ENCODE peak calls at places on chromosome 22, in nine cellular contexts. X is GM13976; D is NCI-H1092 treated with DMSO at 0.1 percent for 48 hours; R is heart right ventricle; T is neuronal stem cell; N is stimulated activated CD4-positive, alpha-beta T cell treated with anti-CD3 and anti-CD28 coated beads, Interleukin-4, amount 100 ng/mL, for 1 hour; L is AG04449; K is stimulated activated CD8-positive, alpha-beta memory T cell treated with anti-CD3 and anti-CD28 coated beads, Interleukin-4, amount 100 ng/mL, for 4 hours; A is Calu3. W is an unnamed sample.

GRCh38 chr22:33887173-33887572 is 33.1 kb downstream of the LARGE1 start:
- DNase-seq in X (no peak), D (no peak), R (no peak), T (no peak), N (no peak), L (no peak), K (no peak), A (no peak), W (no peak)

GRCh38 chr22:44839061-44839460 is 86.7 kb downstream of the ARHGAP8 start:
- DNase-seq in X (no peak), D (no peak), R (no peak), T (no peak), N (no peak), L (no peak), K (no peak), A (no peak), W (no peak)

GRCh38 chr22:43167001-43167589 is 15.7 kb downstream of the TSPO start:
- DNase-seq in X (no peak), D (no peak), R (no peak), T (no peak), N (no peak), L (no peak), K (no peak), A (no peak), W (no peak)

GRCh38 chr22:42548597-42549328 is 5.0 kb upstream of the SERHL2 start:
- DNase-seq in X (no peak), D (no peak), R (no peak), T (no peak), N (no peak), L (no peak), K (no peak), A (no peak), W (no peak)

GRCh38 chr22:21736084-21736642 is 569 bp upstream of the YPEL1 start:
- DNase-seq in X (no peak), D (no peak), R (no peak), T (no peak), N (no peak), L (no peak), K (no peak), A (no peak), W (no peak)

GRCh38 chr22:31618057-31618456 is 44.0 kb downstream of the PISD start:
- DNase-seq in X (no peak), D (peak; percentile 80), R (no peak), T (no peak), N (no peak), L (no peak), K (no peak), A (no peak), W (no peak)

GRCh38 chr22:32791056-32791455 is 10.4 kb upstream of the TIMP3 start:
- DNase-seq in X (no peak), D (no peak), R (no peak), T (no peak), N (no peak), L (no peak), K (no peak), A (no peak), W (no peak)

GRCh38 chr22:32082331-32082730 is 39.3 kb downstream of the SLC5A1 start:
- DNase-seq in X (no peak), D (no peak), R (no peak), T (no peak), N (no peak), L (no peak), K (no peak), A (no peak), W (no peak)

GRCh38 chr22:38201718-38202436 is at the start of gene MAFF:
- DNase-seq in X (peak; percentile 98), D (peak; percentile 82), R (peak; percentile 95), T (peak; percentile 95), N (peak; percentile 85), L (peak; percentile 73), K (peak; percentile 89), A (peak; percentile 97), W (peak; percentile 94)

GRCh38 chr22:24230911-24231656 is 13.8 kb downstream of the GGT5 start:
- DNase-seq in X (peak; percentile 84), D (peak; percentile 14), R (peak; percentile 62), T (no peak), N (peak; percentile 69), L (no peak), K (peak; percentile 13), A (peak; percentile 67), W (no peak)

GRCh38 chr22:48373626-48374173 is 1454.0 kb downstream of the BRD1 start:
- DNase-seq in X (no peak), D (no peak), R (no peak), T (no peak), N (no peak), L (no peak), K (no peak), A (no peak), W (no peak)

GRCh38 chr22:37212174-37212906 is at the start of gene SSTR3:
- DNase-seq in X (no peak), D (peak; percentile 16), R (no peak), T (peak; percentile 32), N (no peak), L (no peak), K (no peak), A (no peak), W (no peak)

GRCh38 chr22:36208162-36208765 is 6.7 kb upstream of the APOL4 start:
- DNase-seq in X (no peak), D (no peak), R (no peak), T (no peak), N (no peak), L (no peak), K (no peak), A (no peak), W (no peak)

GRCh38 chr22:25102722-25103121 is 96.9 kb upstream of the CRYBB3 start:
- DNase-seq in X (no peak), D (no peak), R (no peak), T (no peak), N (no peak), L (no peak), K (no peak), A (no peak), W (no peak)

GRCh38 chr22:32206774-32207758 is 2.2 kb upstream of the RFPL2 start:
- DNase-seq in X (peak; percentile 60), D (peak; percentile 2), R (no peak), T (no peak), N (peak; percentile 35), L (no peak), K (no peak), A (peak; percentile 68), W (no peak)

GRCh38 chr22:50049299-50050195 is 8.6 kb downstream of the TTLL8 start:
- DNase-seq in X (no peak), D (no peak), R (no peak), T (no peak), N (no peak), L (no peak), K (no peak), A (no peak), W (no peak)

GRCh38 chr22:19998991-19999820 is 17.4 kb downstream of the ARVCF start:
- DNase-seq in X (no peak), D (no peak), R (peak; percentile 36), T (no peak), N (no peak), L (no peak), K (no peak), A (no peak), W (no peak)

GRCh38 chr22:44146088-44146861 is 34.5 kb upstream of the PARVG start:
- DNase-seq in X (no peak), D (no peak), R (no peak), T (no peak), N (no peak), L (no peak), K (no peak), A (no peak), W (no peak)

GRCh38 chr22:27827586-27828213 is 26.1 kb upstream of the MN1 start:
- DNase-seq in X (no peak), D (no peak), R (no peak), T (no peak), N (no peak), L (no peak), K (no peak), A (no peak), W (no peak)

GRCh38 chr22:31876156-31877035 is 67.9 kb upstream of the YWHAH start:
- DNase-seq in X (no peak), D (no peak), R (no peak), T (no peak), N (no peak), L (peak; percentile 36), K (no peak), A (no peak), W (no peak)

GRCh38 chr22:23688571-23688970 is 2.2 kb upstream of the RGL4 start:
- DNase-seq in X (no peak), D (no peak), R (no peak), T (no peak), N (no peak), L (no peak), K (no peak), A (no peak), W (no peak)

GRCh38 chr22:32528316-32528715 is 53.7 kb downstream of the FBXO7 start:
- DNase-seq in X (no peak), D (no peak), R (no peak), T (no peak), N (no peak), L (no peak), K (no peak), A (no peak), W (no peak)

GRCh38 chr22:37860796-37861421 is 11.7 kb downstream of the EIF3L start:
- DNase-seq in X (no peak), D (no peak), R (no peak), T (no peak), N (no peak), L (no peak), K (no peak), A (no peak), W (no peak)

GRCh38 chr22:31753005-31753633 is 700 bp upstream of the DEPDC5 start:
- DNase-seq in X (peak; percentile 26), D (peak; percentile 79), R (peak; percentile 37), T (peak; percentile 66), N (peak; percentile 8), L (no peak), K (no peak), A (peak; percentile 26), W (no peak)

GRCh38 chr22:46079861-46080821 is 70.2 kb upstream of the PPARA start:
- DNase-seq in X (no peak), D (no peak), R (peak; percentile 74), T (no peak), N (no peak), L (no peak), K (no peak), A (peak; percentile 93), W (peak; percentile 87)

GRCh38 chr22:30865656-30866055 is 102.9 kb downstream of the MORC2 start:
- DNase-seq in X (peak; percentile 18), D (no peak), R (no peak), T (no peak), N (no peak), L (no peak), K (no peak), A (no peak), W (no peak)

GRCh38 chr22:43377486-43377995 is 34.3 kb upstream of the MPPED1 start:
- DNase-seq in X (no peak), D (no peak), R (no peak), T (no peak), N (no peak), L (no peak), K (no peak), A (no peak), W (no peak)

GRCh38 chr22:19052941-19053551 is 69.2 kb downstream of the DGCR2 start:
- DNase-seq in X (no peak), D (no peak), R (no peak), T (no peak), N (no peak), L (no peak), K (no peak), A (no peak), W (no peak)

GRCh38 chr22:24751518-24751917 is 23.0 kb downstream of the PIWIL3 start:
- DNase-seq in X (no peak), D (no peak), R (no peak), T (no peak), N (no peak), L (no peak), K (no peak), A (no peak), W (no peak)

GRCh38 chr22:31680764-31681624 is 19.0 kb upstream of the PISD start:
- DNase-seq in X (no peak), D (no peak), R (no peak), T (no peak), N (no peak), L (no peak), K (no peak), A (no peak), W (no peak)

GRCh38 chr22:27207907-27208306 is 550.5 kb downstream of the MIAT start:
- DNase-seq in X (no peak), D (peak; percentile 21), R (no peak), T (no peak), N (no peak), L (no peak), K (no peak), A (no peak), W (no peak)

W was measured in GOT3.